ENCODE peak calls at places on chromosomes 12 and 14, in eight cellular contexts. One of them, this sample, is unnamed.

GRCh38 chr12:11794311-11794710 is 144.8 kb downstream of the ETV6 start:
- DNase-seq in ovary: no peak
- DNase-seq in IMR-90: no peak
- DNase-seq in tibial nerve: no peak
- DNase-seq in transverse colon: no peak
- DNase-seq in HCT116: no peak
- DNase-seq in body of pancreas: peak
- DNase-seq in Peyer's patch: no peak
- DNase-seq in this sample: no peak

GRCh38 chr12:51941011-51941561 is 10.4 kb upstream of the ACVR1B start:
- DNase-seq in ovary: no peak
- DNase-seq in IMR-90: peak
- DNase-seq in tibial nerve: no peak
- DNase-seq in transverse colon: no peak
- DNase-seq in HCT116: no peak
- DNase-seq in body of pancreas: no peak
- DNase-seq in Peyer's patch: no peak
- DNase-seq in this sample: no peak

GRCh38 chr14:103828315-103828967 is 18.9 kb downstream of the PPP1R13B start:
- DNase-seq in ovary: peak
- DNase-seq in IMR-90: peak
- DNase-seq in tibial nerve: no peak
- DNase-seq in transverse colon: peak
- DNase-seq in HCT116: no peak
- DNase-seq in body of pancreas: peak
- DNase-seq in Peyer's patch: no peak
- DNase-seq in this sample: no peak

GRCh38 chr14:31319701-31320100 is 100.6 kb downstream of the HEATR5A start:
- DNase-seq in ovary: no peak
- DNase-seq in IMR-90: no peak
- DNase-seq in tibial nerve: no peak
- DNase-seq in transverse colon: no peak
- DNase-seq in HCT116: no peak
- DNase-seq in body of pancreas: no peak
- DNase-seq in Peyer's patch: no peak
- DNase-seq in this sample: no peak

GRCh38 chr12:80317899-80318298 is 126.1 kb upstream of the PTPRQ start:
- DNase-seq in ovary: no peak
- DNase-seq in IMR-90: no peak
- DNase-seq in tibial nerve: no peak
- DNase-seq in transverse colon: no peak
- DNase-seq in HCT116: no peak
- DNase-seq in body of pancreas: no peak
- DNase-seq in Peyer's patch: no peak
- DNase-seq in this sample: no peak

GRCh38 chr14:61197416-61197815 is 83.7 kb downstream of the TMEM30B start:
- DNase-seq in ovary: no peak
- DNase-seq in IMR-90: no peak
- DNase-seq in tibial nerve: no peak
- DNase-seq in transverse colon: no peak
- DNase-seq in HCT116: no peak
- DNase-seq in body of pancreas: no peak
- DNase-seq in Peyer's patch: no peak
- DNase-seq in this sample: no peak

GRCh38 chr12:17416748-17417147 is 673.2 kb downstream of the RERGL start:
- DNase-seq in ovary: no peak
- DNase-seq in IMR-90: no peak
- DNase-seq in tibial nerve: no peak
- DNase-seq in transverse colon: no peak
- DNase-seq in HCT116: no peak
- DNase-seq in body of pancreas: no peak
- DNase-seq in Peyer's patch: no peak
- DNase-seq in this sample: no peak

GRCh38 chr14:103141117-103141796 is 18.0 kb downstream of the TNFAIP2 start:
- DNase-seq in ovary: no peak
- DNase-seq in IMR-90: peak
- DNase-seq in tibial nerve: no peak
- DNase-seq in transverse colon: peak
- DNase-seq in HCT116: peak
- DNase-seq in body of pancreas: peak
- DNase-seq in Peyer's patch: peak
- DNase-seq in this sample: no peak

GRCh38 chr14:68694516-68695235 is 98.2 kb downstream of the ZFP36L1 start:
- DNase-seq in ovary: no peak
- DNase-seq in IMR-90: peak
- DNase-seq in tibial nerve: no peak
- DNase-seq in transverse colon: no peak
- DNase-seq in HCT116: no peak
- DNase-seq in body of pancreas: no peak
- DNase-seq in Peyer's patch: no peak
- DNase-seq in this sample: no peak

GRCh38 chr14:95265106-95266094 is 54.3 kb downstream of the CLMN start:
- DNase-seq in ovary: no peak
- DNase-seq in IMR-90: peak
- DNase-seq in tibial nerve: no peak
- DNase-seq in transverse colon: peak
- DNase-seq in HCT116: peak
- DNase-seq in body of pancreas: peak
- DNase-seq in Peyer's patch: peak
- DNase-seq in this sample: no peak

GRCh38 chr14:98946995-98947394 is 325.0 kb downstream of the BCL11B start:
- DNase-seq in ovary: peak
- DNase-seq in IMR-90: no peak
- DNase-seq in tibial nerve: peak
- DNase-seq in transverse colon: no peak
- DNase-seq in HCT116: no peak
- DNase-seq in body of pancreas: no peak
- DNase-seq in Peyer's patch: no peak
- DNase-seq in this sample: no peak

GRCh38 chr12:95318071-95318545 is 100.5 kb downstream of the VEZT start:
- DNase-seq in ovary: no peak
- DNase-seq in IMR-90: peak
- DNase-seq in tibial nerve: no peak
- DNase-seq in transverse colon: no peak
- DNase-seq in HCT116: no peak
- DNase-seq in body of pancreas: no peak
- DNase-seq in Peyer's patch: no peak
- DNase-seq in this sample: no peak

GRCh38 chr12:96034631-96035282 is 630 bp downstream of the LTA4H start:
- DNase-seq in ovary: peak
- DNase-seq in IMR-90: peak
- DNase-seq in tibial nerve: peak
- DNase-seq in transverse colon: peak
- DNase-seq in HCT116: no peak
- DNase-seq in body of pancreas: peak
- DNase-seq in Peyer's patch: no peak
- DNase-seq in this sample: no peak

GRCh38 chr12:61654698-61655097 is 605.5 kb upstream of the USP15 start:
- DNase-seq in ovary: no peak
- DNase-seq in IMR-90: no peak
- DNase-seq in tibial nerve: no peak
- DNase-seq in transverse colon: no peak
- DNase-seq in HCT116: peak
- DNase-seq in body of pancreas: no peak
- DNase-seq in Peyer's patch: no peak
- DNase-seq in this sample: no peak

GRCh38 chr14:88005050-88005481 is at the start of gene GPR65:
- DNase-seq in ovary: no peak
- DNase-seq in IMR-90: no peak
- DNase-seq in tibial nerve: no peak
- DNase-seq in transverse colon: no peak
- DNase-seq in HCT116: no peak
- DNase-seq in body of pancreas: no peak
- DNase-seq in Peyer's patch: peak
- DNase-seq in this sample: no peak

GRCh38 chr12:42482086-42482819 is 107.3 kb downstream of the PRICKLE1 start:
- DNase-seq in ovary: peak
- DNase-seq in IMR-90: peak
- DNase-seq in tibial nerve: peak
- DNase-seq in transverse colon: no peak
- DNase-seq in HCT116: no peak
- DNase-seq in body of pancreas: peak
- DNase-seq in Peyer's patch: no peak
- DNase-seq in this sample: no peak

GRCh38 chr14:82710257-82710841 is 1176.7 kb upstream of the SEL1L start:
- DNase-seq in ovary: peak
- DNase-seq in IMR-90: peak
- DNase-seq in tibial nerve: peak
- DNase-seq in transverse colon: peak
- DNase-seq in HCT116: peak
- DNase-seq in body of pancreas: peak
- DNase-seq in Peyer's patch: peak
- DNase-seq in this sample: no peak

GRCh38 chr14:54976316-54976715 is 50.6 kb downstream of the WDHD1 start:
- DNase-seq in ovary: no peak
- DNase-seq in IMR-90: peak
- DNase-seq in tibial nerve: no peak
- DNase-seq in transverse colon: no peak
- DNase-seq in HCT116: no peak
- DNase-seq in body of pancreas: no peak
- DNase-seq in Peyer's patch: no peak
- DNase-seq in this sample: no peak

GRCh38 chr12:13597166-13597565 is 384.2 kb downstream of the GRIN2B start:
- DNase-seq in ovary: no peak
- DNase-seq in IMR-90: no peak
- DNase-seq in tibial nerve: no peak
- DNase-seq in transverse colon: no peak
- DNase-seq in HCT116: no peak
- DNase-seq in body of pancreas: no peak
- DNase-seq in Peyer's patch: no peak
- DNase-seq in this sample: no peak

GRCh38 chr12:74292351-74293194 is 245.1 kb upstream of the ATXN7L3B start:
- DNase-seq in ovary: no peak
- DNase-seq in IMR-90: no peak
- DNase-seq in tibial nerve: no peak
- DNase-seq in transverse colon: no peak
- DNase-seq in HCT116: no peak
- DNase-seq in body of pancreas: no peak
- DNase-seq in Peyer's patch: no peak
- DNase-seq in this sample: no peak

GRCh38 chr12:10722905-10723866 is at the start of gene YBX3:
- DNase-seq in ovary: peak
- DNase-seq in IMR-90: peak
- DNase-seq in tibial nerve: peak
- DNase-seq in transverse colon: peak
- DNase-seq in HCT116: peak
- DNase-seq in body of pancreas: peak
- DNase-seq in Peyer's patch: peak
- DNase-seq in this sample: peak

DNA sequence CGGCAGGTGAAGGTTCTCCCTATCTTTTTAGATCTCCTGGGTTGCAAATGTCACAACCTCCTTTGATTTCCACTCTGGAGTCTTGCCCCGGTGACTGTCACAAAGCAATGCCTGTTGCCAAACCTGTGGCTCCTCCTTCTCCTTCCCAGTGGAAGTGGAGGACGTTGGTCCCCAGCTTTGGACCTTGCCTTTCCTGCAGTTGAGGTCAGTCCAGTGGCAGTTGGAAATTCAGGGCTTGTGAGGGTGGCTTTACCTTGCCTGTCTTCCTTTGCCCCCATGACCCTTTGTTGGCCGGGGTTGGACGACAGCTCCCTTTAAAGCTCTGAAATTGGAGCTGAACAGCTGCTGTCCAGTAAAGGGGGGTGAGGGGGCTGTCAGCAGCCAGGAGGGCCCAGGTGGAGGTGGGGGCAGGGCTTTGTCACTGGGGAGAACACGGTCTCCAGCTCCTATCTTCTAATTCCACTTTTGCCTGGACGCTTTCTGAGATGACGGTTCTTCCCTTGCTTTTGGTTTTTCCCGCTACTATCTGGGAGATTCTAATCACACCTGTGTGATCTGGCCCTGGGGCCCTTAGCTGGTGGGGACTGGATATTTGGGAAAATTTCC is 4.1 kb downstream of the TEAD4 start:
- DNase-seq in ovary: no peak
- DNase-seq in IMR-90: no peak
- DNase-seq in tibial nerve: no peak
- DNase-seq in transverse colon: no peak
- DNase-seq in HCT116: no peak
- DNase-seq in body of pancreas: peak
- DNase-seq in Peyer's patch: no peak
- DNase-seq in this sample: no peak
- TF ChIP-seq POLR2A in ovary: no peak
- TF ChIP-seq POLR2A in IMR-90: no peak
- TF ChIP-seq POLR2A in tibial nerve: no peak
- TF ChIP-seq POLR2A in transverse colon: no peak
- TF ChIP-seq POLR2A in HCT116: no peak
- TF ChIP-seq POLR2A in body of pancreas: no peak
- TF ChIP-seq POLR2A in Peyer's patch: no peak
- TF ChIP-seq POLR2A in this sample: no peak

GRCh38 chr14:64737391-64738305 is 33.4 kb downstream of the PLEKHG3 start:
- DNase-seq in ovary: no peak
- DNase-seq in IMR-90: no peak
- DNase-seq in tibial nerve: no peak
- DNase-seq in transverse colon: no peak
- DNase-seq in HCT116: no peak
- DNase-seq in body of pancreas: peak
- DNase-seq in Peyer's patch: no peak
- DNase-seq in this sample: no peak
- TF ChIP-seq CTCF in ovary: no peak
- TF ChIP-seq CTCF in IMR-90: no peak
- TF ChIP-seq CTCF in tibial nerve: no peak
- TF ChIP-seq CTCF in transverse colon: no peak
- TF ChIP-seq CTCF in HCT116: no peak
- TF ChIP-seq CTCF in body of pancreas: no peak
- TF ChIP-seq CTCF in Peyer's patch: no peak
- TF ChIP-seq CTCF in this sample: no peak

DNA sequence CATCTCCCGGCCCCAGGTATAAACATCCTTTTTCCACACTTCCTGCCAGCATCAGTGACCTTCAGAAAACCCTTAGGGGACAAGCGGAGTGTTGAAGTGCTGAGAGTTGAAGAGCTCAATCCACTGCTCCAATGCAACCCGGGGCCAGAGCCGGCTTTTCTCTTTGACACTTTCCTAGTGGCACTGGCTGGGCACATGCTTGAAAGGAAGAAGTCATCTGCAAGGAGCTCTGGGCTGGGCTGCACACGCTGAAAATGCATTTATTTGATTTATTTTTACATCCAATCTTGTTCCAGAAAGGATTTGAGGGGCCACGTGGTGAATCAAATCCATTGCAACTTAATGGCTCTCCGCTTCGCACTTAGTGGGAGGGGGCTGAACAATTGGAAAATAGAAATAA is 229.0 kb upstream of the DIO3 start:
- DNase-seq in ovary: no peak
- DNase-seq in IMR-90: no peak
- DNase-seq in tibial nerve: no peak
- DNase-seq in transverse colon: no peak
- DNase-seq in HCT116: no peak
- DNase-seq in body of pancreas: no peak
- DNase-seq in Peyer's patch: no peak
- DNase-seq in this sample: no peak
- TF ChIP-seq POLR2A in ovary: no peak
- TF ChIP-seq POLR2A in IMR-90: no peak
- TF ChIP-seq POLR2A in tibial nerve: no peak
- TF ChIP-seq POLR2A in transverse colon: no peak
- TF ChIP-seq POLR2A in HCT116: no peak
- TF ChIP-seq POLR2A in body of pancreas: no peak
- TF ChIP-seq POLR2A in Peyer's patch: no peak
- TF ChIP-seq POLR2A in this sample: no peak

DNA sequence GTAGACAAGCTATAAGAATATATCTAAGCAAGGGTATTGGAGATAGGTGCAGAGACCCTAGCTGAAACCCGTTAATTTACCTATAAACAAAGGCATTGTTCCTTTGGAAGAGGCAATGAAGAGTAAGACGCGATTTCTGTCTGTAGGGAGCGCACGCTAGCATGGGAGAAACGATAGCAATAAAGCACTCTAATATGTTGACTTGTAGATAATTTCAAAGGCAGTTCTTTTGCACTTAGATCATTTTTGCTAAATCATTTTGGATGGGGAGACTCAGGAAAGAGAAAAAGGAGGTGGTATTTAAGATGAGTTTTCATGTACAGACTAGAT is 648 bp downstream of the CCDC77 start:
- DNase-seq in ovary: no peak
- DNase-seq in IMR-90: peak
- DNase-seq in tibial nerve: no peak
- DNase-seq in transverse colon: no peak
- DNase-seq in HCT116: no peak
- DNase-seq in body of pancreas: no peak
- DNase-seq in Peyer's patch: no peak
- DNase-seq in this sample: no peak
- TF ChIP-seq CTCF in ovary: no peak
- TF ChIP-seq CTCF in IMR-90: peak
- TF ChIP-seq CTCF in tibial nerve: no peak
- TF ChIP-seq CTCF in transverse colon: no peak
- TF ChIP-seq CTCF in HCT116: peak
- TF ChIP-seq CTCF in body of pancreas: no peak
- TF ChIP-seq CTCF in Peyer's patch: no peak
- TF ChIP-seq CTCF in this sample: no peak